ENCODE peak calls at places on chromosomes 5 and 9, in seven cellular contexts. L is spleen, P is HEK293T, Q is NCI-H82, N is heart right ventricle, V is mucosa of gallbladder, C is GM13977. Z is an unnamed sample.
A peak's percentile ranks its signal among the peaks of the same experiment; 100 is the strongest.

GRCh38 chr5:111932207-111932606 is 175.2 kb upstream of the NREP start:
- DNase-seq in P (no peak), V (no peak), C (no peak), Q (no peak), N (no peak), L (no peak), Z (no peak)

GRCh38 chr5:50501510-50502209 is 60.6 kb upstream of the EMB start:
- DNase-seq in N (no peak), V (no peak), L (no peak), P (no peak), C (peak; percentile 14), Q (no peak), Z (no peak)

GRCh38 chr5:5481633-5482032 is 59.2 kb downstream of the ICE1 start:
- DNase-seq in V (no peak), L (no peak), C (no peak), P (no peak), N (no peak), Q (no peak), Z (no peak)

GRCh38 chr9:36218411-36218901 is 27.7 kb downstream of the CLTA start:
- DNase-seq in L (no peak), N (no peak), Q (no peak), P (no peak), C (no peak), V (peak; percentile 30), Z (no peak)

GRCh38 chr9:95055851-95056551 is 261.5 kb downstream of the FANCC start:
- DNase-seq in N (no peak), Q (no peak), P (no peak), V (no peak), L (no peak), C (no peak), Z (no peak)

GRCh38 chr5:40679998-40680681 is 425 bp downstream of the PTGER4 start:
- DNase-seq in P (no peak), C (no peak), L (peak; percentile 86), Q (no peak), V (no peak), N (peak; percentile 28), Z (no peak)

GRCh38 chr5:173671121-173671949 is 54.9 kb upstream of the BOD1 start:
- DNase-seq in Q (no peak), C (no peak), V (peak; percentile 58), P (no peak), N (peak; percentile 47), L (no peak), Z (peak; percentile 80)

GRCh38 chr5:132489051-132489770 is 1.4 kb downstream of the IRF1 start:
- DNase-seq in C (no peak), P (no peak), L (peak; percentile 78), Q (no peak), N (no peak), V (no peak), Z (peak; percentile 56)

GRCh38 chr5:149063017-149063687 is at the start of gene SH3TC2:
- DNase-seq in V (peak; percentile 55), L (peak; percentile 68), Q (no peak), N (peak; percentile 74), C (no peak), P (no peak), Z (no peak)

GRCh38 chr9:109166771-109167601 is at the start of gene FRRS1L:
- DNase-seq in V (no peak), L (no peak), Q (peak; percentile 14), P (peak; percentile 54), N (no peak), C (peak; percentile 36), Z (no peak)

GRCh38 chr9:135073741-135074305 is 13.6 kb upstream of the OLFM1 start:
- DNase-seq in C (no peak), P (no peak), V (no peak), L (peak; percentile 47), Q (no peak), N (no peak), Z (no peak)

GRCh38 chr9:127170049-127170448 is 47.6 kb upstream of the ANGPTL2 start:
- DNase-seq in Q (no peak), P (no peak), V (no peak), L (no peak), N (no peak), C (no peak), Z (no peak)

GRCh38 chr5:73496984-73497457 is 1.2 kb upstream of the BTF3 start:
- DNase-seq in C (no peak), L (no peak), P (peak; percentile 63), V (no peak), N (no peak), Q (peak; percentile 64), Z (no peak)

GRCh38 chr9:132546148-132547051 is 36.0 kb upstream of the BARHL1 start:
- DNase-seq in N (peak; percentile 23), P (peak; percentile 70), V (peak; percentile 19), C (no peak), L (no peak), Q (peak; percentile 97), Z (no peak)

GRCh38 chr5:21723500-21723899 is 1129.6 kb downstream of the CDH12 start:
- DNase-seq in C (no peak), V (no peak), N (no peak), Q (no peak), P (no peak), L (no peak), Z (no peak)

GRCh38 chr9:69012690-69013403 is 1.1 kb downstream of the PRKACG start:
- DNase-seq in C (no peak), N (no peak), P (no peak), Q (no peak), L (no peak), V (no peak), Z (no peak)

GRCh38 chr9:118929317-118929716 is 439.9 kb downstream of the BRINP1 start:
- DNase-seq in V (no peak), N (no peak), Q (no peak), L (no peak), P (no peak), C (no peak), Z (no peak)

GRCh38 chr5:159620853-159621540 is 290.7 kb upstream of the IL12B start:
- DNase-seq in N (no peak), P (no peak), C (no peak), V (no peak), L (no peak), Q (peak; percentile 27), Z (no peak)

GRCh38 chr9:3177921-3178320 is 334.0 kb upstream of the PUM3 start:
- DNase-seq in C (no peak), V (no peak), N (no peak), Q (no peak), L (no peak), P (no peak), Z (no peak)

GRCh38 chr5:9715891-9716335 is 85.8 kb upstream of the TAS2R1 start:
- DNase-seq in Q (no peak), C (no peak), P (no peak), L (no peak), N (no peak), V (no peak), Z (no peak)

GRCh38 chr9:114366334-114367128 is 21.3 kb downstream of the AKNA start:
- DNase-seq in L (no peak), P (no peak), Q (peak; percentile 16), N (no peak), V (peak; percentile 31), C (peak; percentile 60), Z (no peak)

GRCh38 chr5:167767775-167768174 is 523.7 kb upstream of the WWC1 start:
- DNase-seq in C (no peak), L (no peak), V (no peak), P (no peak), Q (no peak), N (no peak), Z (no peak)

GRCh38 chr5:65061250-65061973 is 292.7 kb downstream of the CWC27 start:
- DNase-seq in V (no peak), L (peak; percentile 83), P (no peak), Q (no peak), N (no peak), C (no peak), Z (no peak)

GRCh38 chr5:54037205-54037604 is 273.2 kb downstream of the ARL15 start:
- DNase-seq in Q (no peak), L (no peak), N (no peak), V (no peak), P (no peak), C (no peak), Z (no peak)

GRCh38 chr5:133977858-133978257 is 9.4 kb upstream of the C5orf15 start:
- DNase-seq in V (no peak), C (no peak), P (no peak), L (no peak), Q (no peak), N (no peak), Z (no peak)

GRCh38 chr5:32908646-32909045 is 197.5 kb downstream of the NPR3 start:
- DNase-seq in N (no peak), P (no peak), V (no peak), C (no peak), Q (no peak), L (no peak), Z (no peak)

GRCh38 chr5:55484531-55484930 is 50.2 kb downstream of the PLPP1 start:
- DNase-seq in Q (no peak), L (no peak), C (no peak), P (no peak), V (no peak), N (no peak), Z (no peak)

GRCh38 chr5:75265731-75266130 is 29.1 kb upstream of the ANKRD31 start:
- DNase-seq in Q (peak; percentile 58), P (peak; percentile 20), N (no peak), C (peak; percentile 39), L (no peak), V (no peak), Z (no peak)

GRCh38 chr9:114469091-114469853 is 36.0 kb downstream of the WHRN start:
- DNase-seq in V (no peak), P (no peak), Q (no peak), N (no peak), L (no peak), C (no peak), Z (no peak)

GRCh38 chr5:122789461-122790171 is 14.7 kb downstream of the SNX2 start:
- DNase-seq in C (no peak), V (no peak), Q (no peak), L (no peak), P (no peak), N (no peak), Z (no peak)

GRCh38 chr9:97788763-97789663 is 64.0 kb upstream of the FOXE1 start:
- DNase-seq in Q (no peak), C (no peak), V (peak; percentile 24), P (no peak), L (no peak), N (no peak), Z (peak; percentile 49)

GRCh38 chr5:150296496-150296895 is 6.2 kb downstream of the ARSI start:
- DNase-seq in Q (no peak), L (no peak), P (no peak), C (no peak), N (no peak), V (no peak), Z (no peak)

GRCh38 chr5:80579050-80579449 is 9.0 kb upstream of the ANKRD34B start:
- DNase-seq in Q (no peak), L (no peak), P (no peak), C (no peak), N (no peak), V (no peak), Z (no peak)

GRCh38 chr9:89880161-89880560 is 275.3 kb downstream of the GADD45G start:
- DNase-seq in C (no peak), P (no peak), Q (no peak), N (no peak), L (peak; percentile 56), V (peak; percentile 8), Z (peak; percentile 47)

GRCh38 chr9:86287013-86287412 is 4.7 kb upstream of the ISCA1 start:
- DNase-seq in L (no peak), P (peak; percentile 50), Q (peak; percentile 62), N (no peak), V (no peak), C (no peak), Z (no peak)

GRCh38 chr5:177438468-177438867 is 8.1 kb upstream of the PRR7 start:
- DNase-seq in V (no peak), L (no peak), N (no peak), C (no peak), P (no peak), Q (no peak), Z (no peak)

GRCh38 chr9:130837002-130837511 is 2.0 kb downstream of the ABL1 start:
- DNase-seq in V (no peak), N (no peak), C (no peak), Q (no peak), P (no peak), L (no peak), Z (no peak)